ENCODE peak calls at places on chromosomes 13 and 19, in four cellular contexts. A is heart left ventricle, V is breast epithelium, Q is IMR-90. F is an unnamed sample.

GRCh38 chr19:4007836-4008539 is 452 bp downstream of the PIAS4 start:
- DNase-seq in A (no peak), V (peak; percentile 30), Q (no peak), F (peak; percentile 86)

GRCh38 chr19:49347835-49348234 is 12.6 kb downstream of the CD37 start:
- DNase-seq in A (no peak), V (no peak), Q (peak; percentile 82), F (peak; percentile 60)

GRCh38 chr13:109646423-109646822 is 140.0 kb downstream of the IRS2 start:
- DNase-seq in A (no peak), V (no peak), Q (no peak), F (no peak)

GRCh38 chr19:28542394-28543243 is 670.3 kb downstream of the UQCRFS1 start:
- DNase-seq in A (no peak), V (no peak), Q (no peak), F (no peak)

GRCh38 chr13:40446365-40446764 is 220.1 kb downstream of the FOXO1 start:
- DNase-seq in A (no peak), V (no peak), Q (no peak), F (no peak)

GRCh38 chr13:79678100-79678499 is 197.1 kb downstream of the NDFIP2 start:
- DNase-seq in A (no peak), V (no peak), Q (peak; percentile 44), F (no peak)

GRCh38 chr19:3184847-3185481 is 766 bp upstream of the NCLN start:
- DNase-seq in A (no peak), V (peak; percentile 69), Q (no peak), F (peak; percentile 89)

GRCh38 chr19:12035220-12036172 is at the start of gene ZNF433:
- DNase-seq in A (peak; percentile 95), V (peak; percentile 97), Q (peak; percentile 71), F (peak; percentile 94)

GRCh38 chr13:110592670-110593069 is 22.7 kb upstream of the NAXD start:
- DNase-seq in A (no peak), V (no peak), Q (peak; percentile 81), F (no peak)

GRCh38 chr19:55304980-55305379 is 20.2 kb downstream of the TMEM150B start:
- DNase-seq in A (no peak), V (no peak), Q (no peak), F (no peak)

GRCh38 chr19:50658438-50659317 is 9.4 kb downstream of the C19orf81 start:
- DNase-seq in A (peak; percentile 54), V (peak; percentile 56), Q (peak; percentile 64), F (peak; percentile 82)

GRCh38 chr13:46392967-46393366 is 5.9 kb upstream of the RUBCNL start:
- DNase-seq in A (no peak), V (no peak), Q (no peak), F (no peak)

GRCh38 chr19:50232600-50232999 is 29.2 kb downstream of the MYH14 start:
- DNase-seq in A (no peak), V (no peak), Q (no peak), F (no peak)

GRCh38 chr19:47005873-47006272 is 13.8 kb upstream of the NPAS1 start:
- DNase-seq in A (no peak), V (no peak), Q (no peak), F (no peak)

GRCh38 chr19:6278740-6279619 is 795 bp downstream of the MLLT1 start:
- DNase-seq in A (no peak), V (no peak), Q (no peak), F (no peak)

GRCh38 chr19:46646402-46646801 is 10.4 kb upstream of the GNG8 start:
- DNase-seq in A (no peak), V (no peak), Q (no peak), F (no peak)

GRCh38 chr19:48501961-48502719 is 9.5 kb downstream of the LMTK3 start:
- DNase-seq in A (no peak), V (peak; percentile 98), Q (no peak), F (peak; percentile 88)

GRCh38 chr19:15292847-15293582 is 39.3 kb downstream of the BRD4 start:
- DNase-seq in A (no peak), V (no peak), Q (no peak), F (peak; percentile 39)

GRCh38 chr19:33418871-33419762 is 45.6 kb downstream of the CEBPG start:
- DNase-seq in A (no peak), V (no peak), Q (no peak), F (no peak)

GRCh38 chr19:33310606-33311325 is 8.4 kb upstream of the CEBPA start:
- DNase-seq in A (no peak), V (no peak), Q (no peak), F (no peak)

GRCh38 chr13:73079359-73079758 is 20.6 kb downstream of the KLF5 start:
- DNase-seq in A (no peak), V (no peak), Q (no peak), F (no peak)

GRCh38 chr13:77724092-77724491 is 26.6 kb downstream of the SLAIN1 start:
- DNase-seq in A (no peak), V (no peak), Q (no peak), F (no peak)

GRCh38 chr19:56088454-56089215 is 32.5 kb downstream of the ZNF787 start:
- DNase-seq in A (no peak), V (no peak), Q (no peak), F (peak; percentile 72)

GRCh38 chr13:113209880-113210421 is 538 bp downstream of the CUL4A start:
- DNase-seq in A (peak; percentile 39), V (peak; percentile 46), Q (peak; percentile 55), F (peak; percentile 94)

GRCh38 chr13:34533941-34534340 is 408.1 kb upstream of the NBEA start:
- DNase-seq in A (no peak), V (no peak), Q (no peak), F (no peak)

GRCh38 chr19:43439183-43440063 is 24.7 kb downstream of the TEX101 start:
- DNase-seq in A (peak; percentile 9), V (no peak), Q (no peak), F (no peak)

GRCh38 chr13:23794267-23795161 is 94.7 kb downstream of the MIPEP start:
- DNase-seq in A (no peak), V (no peak), Q (peak; percentile 85), F (no peak)

GRCh38 chr13:108031859-108032258 is 183.5 kb downstream of the LIG4 start:
- DNase-seq in A (no peak), V (no peak), Q (no peak), F (no peak)

GRCh38 chr19:16075430-16076153 is 703 bp upstream of the TPM4 start:
- DNase-seq in A (no peak), V (peak; percentile 48), Q (no peak), F (peak; percentile 48)

GRCh38 chr19:11374449-11375142 is at the start of gene SWSAP1:
- DNase-seq in A (peak; percentile 99), V (peak; percentile 100), Q (peak; percentile 99), F (peak; percentile 99)

GRCh38 chr13:35891973-35892441 is 239.2 kb downstream of the DCLK1 start:
- DNase-seq in A (no peak), V (no peak), Q (peak; percentile 40), F (no peak)

DNA sequence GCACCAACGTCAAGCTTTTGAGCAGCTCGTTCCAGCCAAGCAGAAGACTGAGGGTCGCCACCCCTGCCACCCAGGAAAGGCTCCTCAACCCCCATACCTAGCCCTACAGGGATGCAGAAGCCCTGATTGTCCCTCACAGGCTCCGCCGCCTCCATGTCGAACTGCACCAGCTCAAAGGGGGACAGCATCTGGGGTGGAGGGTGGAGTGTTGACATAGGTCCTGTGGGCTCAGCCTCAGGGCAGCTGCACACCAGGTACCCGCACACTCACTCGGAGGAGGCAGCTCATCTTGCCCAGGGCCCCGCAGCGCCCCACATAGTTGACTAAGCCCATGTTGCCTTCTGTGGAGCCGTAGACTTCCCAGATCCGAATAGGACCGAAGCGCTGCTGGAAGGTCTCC is 11.6 kb downstream of the SLC27A5 start:
- DNase-seq in A (no peak), V (no peak), Q (no peak), F (no peak)
- H3K4me3 ChIP-seq in A (no peak overlapping the region), V (peak overlapping the region; percentile 73), Q (no peak overlapping the region), F (peak overlapping the region; percentile 75)

GRCh38 chr19:344625-345319 is at the start of gene MIER2:
- DNase-seq in A (peak; percentile 87), V (peak; percentile 79), Q (peak; percentile 68), F (peak; percentile 91)
- TF ChIP-seq POLR2A in A (peak; percentile 10), V (no peak), Q (peak; percentile 64), F (no peak)

GRCh38 chr19:41880329-41880708 is 2.7 kb upstream of the ARHGEF1 start:
- DNase-seq in A (no peak), V (no peak), Q (no peak), F (no peak)

GRCh38 chr19:41877490-41877876 is 404 bp downstream of the CD79A start:
- DNase-seq in A (no peak), V (no peak), Q (no peak), F (peak; percentile 90)

GRCh38 chr19:41879080-41879479 is 2.0 kb downstream of the CD79A start:
- DNase-seq in A (no peak), V (no peak), Q (no peak), F (no peak)

GRCh38 chr19:41877916-41878905 is 1.1 kb downstream of the CD79A start:
- DNase-seq in A (no peak), V (no peak), Q (no peak), F (no peak)

GRCh38 chr19:41879670-41880328 is 2.7 kb downstream of the CD79A start:
- DNase-seq in A (no peak), V (no peak), Q (no peak), F (no peak)
- H3K27ac ChIP-seq in A (no peak overlapping the region), V (no peak overlapping the region), Q (no peak overlapping the region), F (peak overlapping the region; percentile 99)

GRCh38 chr19:290539-291521 is at the start of gene PLPP2:
- DNase-seq in A (no peak), V (peak; percentile 94), Q (no peak), F (no peak)

GRCh38 chr19:291561-292280 is 518 bp upstream of the PLPP2 start:
- DNase-seq in A (no peak), V (no peak), Q (no peak), F (no peak)

GRCh38 chr19:287381-287871 is 3.8 kb downstream of the PLPP2 start:
- DNase-seq in A (no peak), V (no peak), Q (no peak), F (no peak)

GRCh38 chr19:288911-289310 is 2.3 kb downstream of the PLPP2 start:
- DNase-seq in A (no peak), V (no peak), Q (no peak), F (no peak)

GRCh38 chr19:289651-290538 is 1.3 kb downstream of the PLPP2 start:
- DNase-seq in A (no peak), V (peak; percentile 86), Q (peak; percentile 25), F (no peak)
- H3K4me3 ChIP-seq in A (no peak overlapping the region), V (peak overlapping the region; percentile 86), Q (no peak overlapping the region), F (no peak overlapping the region)

GRCh38 chr13:44433863-44434262 is 60.2 kb downstream of the SERP2 start:
- DNase-seq in A (no peak), V (no peak), Q (no peak), F (no peak)

GRCh38 chr13:44435142-44435982 is 61.7 kb downstream of the SERP2 start:
- DNase-seq in A (peak; percentile 97), V (peak; percentile 99), Q (peak; percentile 98), F (peak; percentile 96)

GRCh38 chr13:44431150-44431549 is 57.5 kb downstream of the SERP2 start:
- DNase-seq in A (no peak), V (no peak), Q (no peak), F (no peak)

GRCh38 chr13:44434441-44435141 is 61.0 kb downstream of the SERP2 start:
- DNase-seq in A (no peak), V (no peak), Q (no peak), F (peak; percentile 83)

DNA sequence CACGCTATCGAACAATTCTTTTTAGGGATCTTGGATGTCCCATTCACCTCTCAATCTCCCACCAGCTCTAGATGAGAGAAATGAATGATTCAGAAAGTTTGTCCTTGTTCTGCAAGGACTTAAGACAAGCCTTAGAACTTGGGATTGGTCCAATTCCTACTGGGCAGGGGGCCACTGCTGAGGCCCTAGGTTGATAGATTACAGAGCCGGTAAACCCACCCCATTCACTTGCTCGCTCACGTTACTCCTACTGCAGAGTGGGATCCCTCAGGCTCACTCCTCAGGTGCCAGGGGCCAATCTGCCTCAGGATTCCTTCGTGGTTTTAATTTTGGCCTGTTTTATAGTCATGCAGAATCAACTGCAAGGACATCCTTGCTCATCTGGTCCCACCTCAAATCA is 59.0 kb downstream of the SERP2 start:
- DNase-seq in A (no peak), V (no peak), Q (peak; percentile 31), F (no peak)
- TF ChIP-seq POLR2A in A (no peak), V (no peak), Q (peak; percentile 80), F (no peak)